ENCODE peak calls at places on chromosome 20, in seven cellular contexts. Q is left ventricle myocardium inferior, D is lower lobe of right lung, E is GM06990, T is mucosa of descending colon, B is body of pancreas, F is testis. G is an unnamed sample.

GRCh38 chr20:44683263-44684046 is 31.7 kb upstream of the CCN5 start:
- DNase-seq in Q (peak), D (peak), E (no peak), T (no peak), B (peak), F (peak), G (peak)

GRCh38 chr20:31496761-31497295 is 17.4 kb upstream of the HM13 start:
- DNase-seq in Q (peak), D (peak), E (no peak), T (peak), B (peak), F (peak), G (no peak)

GRCh38 chr20:59403261-59403961 is 103.0 kb downstream of the EDN3 start:
- DNase-seq in Q (peak), D (peak), E (peak), T (peak), B (peak), F (peak), G (no peak)

GRCh38 chr20:57211949-57212889 is 54.2 kb downstream of the BMP7 start:
- DNase-seq in Q (peak), D (no peak), E (no peak), T (peak), B (peak), F (peak), G (no peak)

GRCh38 chr20:43583982-43584432 is 6.7 kb upstream of the IFT52 start:
- DNase-seq in Q (peak), D (peak), E (no peak), T (no peak), B (peak), F (peak), G (no peak)

GRCh38 chr20:53736122-53736756 is 142.6 kb upstream of the ZNF217 start:
- DNase-seq in Q (no peak), D (no peak), E (no peak), T (no peak), B (peak), F (peak), G (no peak)

GRCh38 chr20:38871560-38871953 is 54.7 kb upstream of the FAM83D start:
- DNase-seq in Q (no peak), D (no peak), E (no peak), T (no peak), B (no peak), F (no peak), G (no peak)

GRCh38 chr20:5550738-5551529 is 199.3 kb upstream of the SHLD1 start:
- DNase-seq in Q (no peak), D (no peak), E (no peak), T (no peak), B (no peak), F (no peak), G (no peak)

GRCh38 chr20:19658137-19658536 is 99.9 kb upstream of the RIN2 start:
- DNase-seq in Q (no peak), D (peak), E (peak), T (peak), B (no peak), F (peak), G (no peak)

GRCh38 chr20:19659468-19659867 is 98.6 kb upstream of the RIN2 start:
- DNase-seq in Q (no peak), D (no peak), E (no peak), T (no peak), B (no peak), F (no peak), G (no peak)

GRCh38 chr20:19662638-19662995 is 95.4 kb upstream of the RIN2 start:
- DNase-seq in Q (no peak), D (no peak), E (no peak), T (no peak), B (no peak), F (no peak), G (no peak)

GRCh38 chr20:19661717-19662637 is 96.1 kb upstream of the RIN2 start:
- DNase-seq in Q (peak), D (peak), E (peak), T (no peak), B (peak), F (peak), G (peak)

GRCh38 chr20:19660808-19661378 is 97.2 kb upstream of the RIN2 start:
- DNase-seq in Q (no peak), D (no peak), E (no peak), T (no peak), B (no peak), F (no peak), G (no peak)
- H3K4me3 ChIP-seq in Q (no peak), D (no peak), E (no peak), T (no peak), B (no peak), F (no peak), G (no peak)

DNA sequence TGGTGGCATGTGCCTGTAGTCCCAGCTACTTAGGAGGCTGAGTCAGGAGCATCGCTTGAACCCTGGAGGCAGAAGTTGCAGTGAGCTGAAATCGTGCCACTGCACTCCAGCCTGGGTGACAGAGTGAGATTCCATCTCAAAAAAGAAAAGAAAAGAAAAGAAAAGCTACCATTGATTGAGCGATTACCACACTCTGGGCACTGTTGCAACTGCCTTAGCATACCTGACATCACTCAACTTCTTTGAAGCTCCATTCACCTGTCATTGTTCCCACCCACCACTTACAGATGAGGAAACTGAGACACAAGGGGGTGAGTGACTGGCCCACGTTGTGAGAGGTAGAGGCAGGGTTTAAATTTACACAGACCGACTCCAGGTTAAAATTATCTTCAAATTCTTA is 442.1 kb upstream of the SULF2 start:
- DNase-seq in Q (no peak), D (no peak), E (no peak), T (no peak), B (no peak), F (no peak), G (no peak)
- TF ChIP-seq CTCF in Q (no peak), D (no peak), E (no peak), T (no peak), B (no peak), F (no peak), G (no peak)

GRCh38 chr20:62860391-62860923 is 1.2 kb downstream of the TCFL5 start:
- DNase-seq in Q (no peak), D (no peak), E (no peak), T (no peak), B (peak), F (no peak), G (no peak)

GRCh38 chr20:62861732-62862336 is at the start of gene TCFL5:
- DNase-seq in Q (peak), D (peak), E (peak), T (peak), B (peak), F (peak), G (peak)

GRCh38 chr20:62860924-62861691 is 514 bp downstream of the TCFL5 start:
- DNase-seq in Q (no peak), D (no peak), E (peak), T (peak), B (peak), F (no peak), G (no peak)

GRCh38 chr20:62858059-62858458 is 3.6 kb downstream of the TCFL5 start:
- DNase-seq in Q (no peak), D (no peak), E (no peak), T (no peak), B (no peak), F (no peak), G (no peak)

GRCh38 chr20:62859721-62860120 is 1.9 kb downstream of the TCFL5 start:
- DNase-seq in Q (no peak), D (no peak), E (no peak), T (no peak), B (no peak), F (no peak), G (no peak)
- H3K4me3 ChIP-seq in Q (no peak), D (no peak), E (no peak), T (no peak), B (no peak), F (no peak), G (peak)

GRCh38 chr20:40160151-40160550 is 528.9 kb downstream of the MAFB start:
- DNase-seq in Q (peak), D (peak), E (no peak), T (no peak), B (peak), F (peak), G (peak)
- TF ChIP-seq CTCF in Q (peak), D (peak), E (peak), T (no peak), B (peak), F (peak), G (peak)

G was measured in LNCaP clone FGC.